ENCODE peak calls at places on chromosomes 13 and 19, in four cellular contexts. R is NCI-H1092; G is activated CD8-positive, alpha-beta memory T cell treated with anti-CD3 and anti-CD28 coated beads for 48 hours; Q is breast epithelium. X is an unnamed sample.

GRCh38 chr19:38384209-38385027 is 3.4 kb downstream of the GGN start:
- DNase-seq in R (no peak), G (no peak), Q (no peak), X (no peak)

GRCh38 chr19:5693195-5694166 is 3.4 kb downstream of the RPL36 start:
- DNase-seq in R (no peak), G (no peak), Q (no peak), X (no peak)

GRCh38 chr19:13353625-13354024 is 152.7 kb downstream of the CACNA1A start:
- DNase-seq in R (no peak), G (no peak), Q (no peak), X (no peak)

GRCh38 chr13:42847891-42848663 is 66.7 kb downstream of the FAM216B start:
- DNase-seq in R (no peak), G (no peak), Q (no peak), X (no peak)

GRCh38 chr13:39311619-39312018 is 273.4 kb downstream of the NHLRC3 start:
- DNase-seq in R (no peak), G (no peak), Q (no peak), X (no peak)

GRCh38 chr13:25112856-25113255 is 16.9 kb downstream of the PABPC3 start:
- DNase-seq in R (no peak), G (no peak), Q (no peak), X (peak; percentile 6)

GRCh38 chr13:101291216-101291615 is 125.1 kb downstream of the NALCN start:
- DNase-seq in R (no peak), G (no peak), Q (no peak), X (no peak)

GRCh38 chr13:102584423-102584822 is 12.4 kb upstream of the TPP2 start:
- DNase-seq in R (no peak), G (no peak), Q (no peak), X (no peak)

GRCh38 chr19:46924874-46925547 is 64.2 kb downstream of the ARHGAP35 start:
- DNase-seq in R (no peak), G (no peak), Q (peak; percentile 58), X (no peak)